ENCODE peak calls at places on chromosomes 5 and 9, in five cellular contexts. P, T, H, E and O are unnamed samples.

GRCh38 chr9:87711857-87712800 is 13.8 kb upstream of the CTSL start:
- DNase-seq in P (peak), T (no peak), H (no peak), E (no peak), O (peak)

GRCh38 chr9:134052941-134053340 is 14.9 kb downstream of the BRD3 start:
- DNase-seq in P (no peak), T (no peak), H (no peak), E (no peak), O (no peak)

GRCh38 chr5:15354011-15354410 is 146.0 kb upstream of the FBXL7 start:
- DNase-seq in P (no peak), T (no peak), H (no peak), E (no peak), O (no peak)

GRCh38 chr5:172858990-172859811 is 25.1 kb downstream of the ERGIC1 start:
- DNase-seq in P (peak), T (no peak), H (no peak), E (no peak), O (peak)

GRCh38 chr5:82105457-82105856 is 133.6 kb downstream of the ATG10 start:
- DNase-seq in P (peak), T (no peak), H (no peak), E (no peak), O (no peak)

GRCh38 chr5:175388531-175388930 is 55.5 kb downstream of the DRD1 start:
- DNase-seq in P (no peak), T (no peak), H (no peak), E (no peak), O (no peak)

GRCh38 chr9:3682186-3682585 is 156.4 kb upstream of the RFX3 start:
- DNase-seq in P (no peak), T (no peak), H (no peak), E (no peak), O (no peak)

GRCh38 chr9:132037470-132037869 is 42.2 kb downstream of the MED27 start:
- DNase-seq in P (no peak), T (no peak), H (no peak), E (no peak), O (no peak)

GRCh38 chr9:120617637-120617979 is 37.6 kb upstream of the CDK5RAP2 start:
- DNase-seq in P (no peak), T (no peak), H (no peak), E (no peak), O (no peak)

GRCh38 chr5:91641730-91642350 is 258.7 kb upstream of the ARRDC3 start:
- DNase-seq in P (peak), T (no peak), H (no peak), E (peak), O (no peak)

GRCh38 chr9:124292696-124293593 is 35.2 kb downstream of the NEK6 start:
- DNase-seq in P (no peak), T (no peak), H (no peak), E (no peak), O (no peak)

GRCh38 chr9:88533951-88534455 is 975 bp upstream of the NXNL2 start:
- DNase-seq in P (peak), T (peak), H (peak), E (peak), O (peak)

GRCh38 chr9:37339945-37340344 is 82.6 kb upstream of the GRHPR start:
- DNase-seq in P (no peak), T (no peak), H (no peak), E (no peak), O (no peak)

GRCh38 chr5:64632251-64632650 is 58.1 kb upstream of the SHISAL2B start:
- DNase-seq in P (peak), T (no peak), H (no peak), E (no peak), O (no peak)

GRCh38 chr9:103789686-103790085 is 304.4 kb upstream of the SMC2 start:
- DNase-seq in P (no peak), T (no peak), H (no peak), E (no peak), O (no peak)

GRCh38 chr9:109912726-109913460 is 132.9 kb downstream of the PALM2AKAP2 start:
- DNase-seq in P (peak), T (no peak), H (no peak), E (no peak), O (peak)

GRCh38 chr9:32783168-32783891 is at the start of gene TMEM215:
- DNase-seq in P (no peak), T (peak), H (peak), E (peak), O (no peak)

GRCh38 chr5:107743357-107744000 is 72.7 kb upstream of the EFNA5 start:
- DNase-seq in P (peak), T (no peak), H (no peak), E (no peak), O (peak)

GRCh38 chr9:108186996-108187395 is 668.8 kb downstream of the ACTL7B start:
- DNase-seq in P (no peak), T (no peak), H (no peak), E (no peak), O (peak)

GRCh38 chr5:141637693-141638419 is 1.1 kb downstream of the RELL2 start:
- DNase-seq in P (peak), T (peak), H (peak), E (peak), O (peak)

GRCh38 chr5:119354522-119355243 is 1.1 kb upstream of the TNFAIP8 start:
- DNase-seq in P (no peak), T (no peak), H (no peak), E (no peak), O (no peak)

GRCh38 chr9:91048739-91049138 is 247.1 kb downstream of the SYK start:
- DNase-seq in P (no peak), T (no peak), H (peak), E (no peak), O (no peak)

GRCh38 chr9:12723409-12724028 is 30.3 kb downstream of the TYRP1 start:
- DNase-seq in P (peak), T (no peak), H (no peak), E (no peak), O (peak)

GRCh38 chr5:178314961-178315820 is 82.6 kb upstream of the PHYKPL start:
- DNase-seq in P (no peak), T (no peak), H (no peak), E (no peak), O (no peak)

DNA sequence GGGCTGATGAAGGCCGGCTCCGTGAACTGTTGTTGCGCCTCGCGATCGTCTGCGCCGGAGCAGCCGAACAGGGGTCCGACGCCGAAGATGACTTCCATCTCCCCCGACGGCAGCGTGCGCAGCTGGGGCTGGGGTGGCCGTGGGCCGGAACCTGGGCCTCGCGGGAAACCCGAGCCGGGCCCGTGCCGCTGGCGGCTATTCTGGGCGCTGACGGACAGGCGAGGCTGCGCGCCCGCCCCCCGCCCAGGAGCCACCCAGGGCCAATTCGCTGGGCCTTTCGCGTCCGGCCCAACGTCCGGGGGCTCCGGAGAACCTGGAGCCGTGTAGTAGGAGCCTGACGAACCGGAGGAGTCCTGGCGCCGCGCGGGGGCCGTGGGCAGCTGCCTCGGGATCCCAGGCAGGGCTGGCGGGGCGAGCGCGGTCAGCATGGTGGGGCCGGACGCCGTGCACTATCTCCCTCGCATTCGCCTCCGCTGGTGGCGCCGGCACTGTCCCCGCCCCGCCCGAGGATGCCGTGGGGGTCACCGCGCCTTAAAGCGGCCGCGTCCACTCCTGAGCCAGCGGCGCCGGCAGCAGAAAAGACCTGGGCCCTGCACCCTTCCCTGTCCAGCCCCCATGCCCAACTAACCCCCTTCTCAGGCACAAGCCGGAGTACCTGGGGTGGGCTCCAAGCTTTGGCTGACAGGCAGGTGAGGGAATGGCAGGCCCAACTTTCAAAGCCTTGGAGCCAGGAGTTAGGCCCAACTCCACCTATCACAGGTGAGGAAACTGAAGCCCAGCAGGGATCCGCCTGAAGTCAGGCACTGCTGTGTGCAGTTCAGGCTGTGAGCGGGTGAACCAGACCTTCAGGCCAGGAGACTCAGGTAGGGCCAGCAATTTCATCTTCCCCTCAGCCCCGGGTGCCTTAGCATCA is at the start of gene PROB1:
- DNase-seq in P (peak), T (peak), H (no peak), E (no peak), O (no peak)
- H2BK12ac ChIP-seq in P (no peak), T (no peak), H (no peak), E (peak), O (peak)

GRCh38 chr5:149216515-149216914 is 55.1 kb upstream of the AFAP1L1 start:
- DNase-seq in P (no peak), T (no peak), H (no peak), E (no peak), O (no peak)
- H2BK12ac ChIP-seq in P (no peak), T (no peak), H (no peak), E (no peak), O (no peak)

GRCh38 chr5:19988447-19988846 is 447 bp upstream of the CDH18 start:
- DNase-seq in P (no peak), T (no peak), H (no peak), E (no peak), O (no peak)
- H2BK12ac ChIP-seq in P (no peak), T (no peak), H (no peak), E (no peak), O (no peak)

GRCh38 chr5:143199161-143199560 is 204.3 kb downstream of the NR3C1 start:
- DNase-seq in P (no peak), T (no peak), H (no peak), E (no peak), O (no peak)

GRCh38 chr5:143196601-143197259 is 206.8 kb downstream of the NR3C1 start:
- DNase-seq in P (no peak), T (no peak), H (no peak), E (no peak), O (no peak)

GRCh38 chr5:143198332-143198731 is 205.2 kb downstream of the NR3C1 start:
- DNase-seq in P (no peak), T (no peak), H (no peak), E (no peak), O (no peak)

GRCh38 chr5:143195496-143195895 is 208.0 kb downstream of the NR3C1 start:
- DNase-seq in P (no peak), T (no peak), H (no peak), E (no peak), O (no peak)

DNA sequence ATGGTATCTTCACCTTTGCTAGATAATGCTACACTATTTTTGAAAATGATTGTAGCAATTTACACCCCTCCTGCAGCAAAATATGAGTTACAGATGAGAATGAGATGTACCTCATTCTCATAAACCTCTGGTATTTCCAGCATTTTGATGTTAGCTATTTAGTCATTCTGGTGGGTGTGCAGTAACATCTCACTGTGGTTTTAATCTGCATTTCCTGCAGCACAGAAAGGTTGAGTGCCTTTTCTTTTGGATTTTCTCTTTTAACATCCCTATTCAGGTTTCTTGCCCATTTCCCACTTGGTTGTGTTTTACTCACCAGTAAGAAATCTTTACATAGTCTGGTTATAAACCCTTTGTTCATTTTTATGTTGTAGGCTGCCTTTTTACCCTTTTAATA is 206.2 kb downstream of the NR3C1 start:
- DNase-seq in P (no peak), T (no peak), H (no peak), E (no peak), O (no peak)
- H2BK12ac ChIP-seq in P (no peak), T (no peak), H (no peak), E (no peak), O (no peak)

GRCh38 chr5:38379360-38379827 is 121.0 kb downstream of the EGFLAM start:
- DNase-seq in P (no peak), T (peak), H (no peak), E (peak), O (no peak)

GRCh38 chr5:38383701-38384100 is 125.3 kb downstream of the EGFLAM start:
- DNase-seq in P (no peak), T (no peak), H (no peak), E (no peak), O (no peak)

GRCh38 chr5:38382898-38383297 is 124.5 kb downstream of the EGFLAM start:
- DNase-seq in P (peak), T (peak), H (peak), E (peak), O (peak)

GRCh38 chr5:38380522-38380921 is 122.2 kb downstream of the EGFLAM start:
- DNase-seq in P (no peak), T (no peak), H (no peak), E (no peak), O (no peak)

DNA sequence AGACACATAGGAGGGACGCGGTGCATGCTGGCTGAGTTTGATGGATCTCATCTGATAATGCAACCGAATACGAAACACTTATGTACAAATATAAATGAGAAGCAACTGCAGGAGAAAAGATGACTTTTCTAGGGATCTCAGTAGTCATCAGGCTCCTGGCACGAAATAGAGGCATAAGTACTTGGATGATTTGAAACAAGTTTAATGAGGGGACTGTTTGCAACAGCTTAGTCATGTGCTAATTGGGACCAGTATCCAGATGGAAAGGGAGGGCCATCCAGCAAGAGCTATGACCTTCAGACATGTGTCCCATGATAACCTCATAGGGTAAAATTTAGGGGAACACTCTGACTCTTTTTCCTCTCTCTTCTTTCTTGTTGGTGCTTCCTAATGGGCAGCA is 123.0 kb downstream of the EGFLAM start:
- DNase-seq in P (no peak), T (no peak), H (no peak), E (no peak), O (no peak)
- H2BK12ac ChIP-seq in P (no peak), T (no peak), H (no peak), E (no peak), O (no peak)

GRCh38 chr5:131754363-131754762 is 42.5 kb downstream of the FNIP1 start:
- DNase-seq in P (no peak), T (no peak), H (no peak), E (no peak), O (no peak)

GRCh38 chr5:131749138-131749537 is 47.7 kb downstream of the FNIP1 start:
- DNase-seq in P (peak), T (no peak), H (no peak), E (no peak), O (no peak)

GRCh38 chr5:131747180-131748105 is 49.4 kb downstream of the FNIP1 start:
- DNase-seq in P (peak), T (no peak), H (no peak), E (no peak), O (no peak)

GRCh38 chr5:131749723-131750470 is 46.9 kb downstream of the FNIP1 start:
- DNase-seq in P (no peak), T (no peak), H (no peak), E (no peak), O (no peak)

GRCh38 chr5:131751551-131751950 is 45.3 kb downstream of the FNIP1 start:
- DNase-seq in P (no peak), T (no peak), H (no peak), E (no peak), O (no peak)
- H2BK12ac ChIP-seq in P (no peak), T (no peak), H (no peak), E (no peak), O (no peak)

DNA sequence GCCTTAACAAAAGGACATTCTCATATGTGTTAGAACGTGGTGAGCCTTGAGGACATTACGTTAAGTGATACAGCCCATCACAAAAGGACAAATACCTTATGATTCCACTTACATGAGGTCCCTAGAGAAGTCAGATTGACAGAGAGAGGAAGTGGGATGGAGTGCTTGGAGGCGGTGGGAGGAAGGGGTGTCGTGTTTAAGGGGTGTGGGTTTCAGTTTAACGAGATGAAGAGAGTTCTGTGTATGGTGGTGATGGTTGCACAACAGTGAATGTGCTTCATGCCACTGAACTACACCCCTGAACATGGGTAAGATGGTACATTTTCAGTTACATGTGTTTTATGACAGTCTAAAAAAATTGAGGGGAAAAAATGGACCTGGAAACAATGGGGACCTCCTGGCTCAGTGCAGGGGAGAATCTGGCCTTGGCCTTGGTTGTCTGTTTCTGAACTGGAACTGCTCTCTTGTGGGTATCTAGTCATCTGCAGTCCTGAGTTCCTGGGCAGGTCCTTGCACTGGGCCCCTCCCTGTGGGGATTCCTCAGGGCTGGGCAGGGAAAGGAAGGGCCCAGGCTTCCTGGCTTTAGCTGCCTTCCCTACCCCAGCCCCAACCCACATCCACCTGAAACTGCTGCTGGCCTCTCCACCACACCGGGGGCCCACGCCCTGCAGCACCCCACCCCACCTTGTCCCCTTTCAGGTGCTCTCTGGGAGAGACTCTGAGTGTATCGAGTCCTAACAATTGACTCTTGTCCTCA is 17.8 kb downstream of the LRRC8A start:
- DNase-seq in P (peak), T (no peak), H (no peak), E (no peak), O (no peak)
- H2BK12ac ChIP-seq in P (peak), T (no peak), H (no peak), E (no peak), O (no peak)